ENCODE peak calls at places on chromosomes 13 and 19, in six cellular contexts. S, V, C, R, F and O are unnamed samples.

GRCh38 chr13:43269037-43269476 is 245.7 kb downstream of the DNAJC15 start:
- DNase-seq in F (no peak), R (no peak), S (peak; percentile 89), V (peak; percentile 86), C (no peak), O (peak; percentile 24)

GRCh38 chr13:73223372-73223781 is 164.6 kb downstream of the KLF5 start:
- DNase-seq in V (no peak), R (no peak), S (no peak), F (peak; percentile 28), C (no peak), O (no peak)

GRCh38 chr13:29718694-29719093 is 123.2 kb upstream of the SLC7A1 start:
- DNase-seq in C (no peak), F (no peak), R (no peak), V (no peak), S (no peak), O (no peak)

GRCh38 chr19:34171539-34171876 is 796 bp upstream of the LSM14A start:
- DNase-seq in S (peak; percentile 85), C (peak; percentile 35), R (peak; percentile 59), F (peak; percentile 4), V (no peak), O (no peak)

GRCh38 chr19:45104658-45105384 is 11.8 kb downstream of the PPP1R37 start:
- DNase-seq in F (no peak), V (no peak), R (no peak), S (no peak), C (no peak), O (no peak)

GRCh38 chr19:32543107-32543900 is 37.7 kb upstream of the PDCD5 start:
- DNase-seq in R (no peak), F (no peak), V (no peak), C (no peak), S (peak; percentile 72), O (no peak)

GRCh38 chr13:60572003-60572792 is 175.2 kb downstream of the TDRD3 start:
- DNase-seq in F (no peak), C (no peak), V (peak; percentile 18), S (peak; percentile 37), R (no peak), O (no peak)

GRCh38 chr13:31331051-31331450 is 131.3 kb downstream of the B3GLCT start:
- DNase-seq in S (no peak), R (no peak), V (no peak), C (no peak), F (no peak), O (no peak)

GRCh38 chr19:13034636-13035035 is 39.4 kb downstream of the NFIX start:
- DNase-seq in R (no peak), V (no peak), S (no peak), C (no peak), F (no peak), O (no peak)

GRCh38 chr13:46468570-46468969 is 81.5 kb upstream of the RUBCNL start:
- DNase-seq in S (no peak), F (no peak), V (no peak), R (no peak), C (no peak), O (no peak)

GRCh38 chr19:52691215-52691610 is 43.6 kb downstream of the ZNF611 start:
- DNase-seq in V (no peak), F (no peak), R (no peak), C (no peak), S (no peak), O (no peak)